ENCODE peak calls at places on chromosome 6, in six cellular contexts. P, Y, N, H, B and Q are unnamed samples. For H3K36me3, the result is how much of the 10 kb centered on the place peaks cover.

GRCh38 chr6:22098623-22099022 is 198.2 kb downstream of the PRL start:
- DNase-seq in P (no peak), Y (no peak), N (no peak), H (no peak), B (no peak), Q (no peak)

GRCh38 chr6:117906905-117907599 is at the start of gene SLC35F1:
- DNase-seq in P (no peak), Y (peak), N (no peak), H (no peak), B (peak), Q (no peak)

GRCh38 chr6:150025201-150025917 is at the start of gene RAET1L:
- DNase-seq in P (peak), Y (no peak), N (no peak), H (peak), B (no peak), Q (no peak)

GRCh38 chr6:91781946-91782345 is 1195.1 kb upstream of the MAP3K7 start:
- DNase-seq in P (no peak), Y (no peak), N (no peak), H (no peak), B (no peak), Q (no peak)

GRCh38 chr6:143941852-143942627 is 66.0 kb downstream of the PLAGL1 start:
- DNase-seq in P (peak), Y (peak), N (peak), H (peak), B (peak), Q (peak)

GRCh38 chr6:170143401-170144150 is 147.3 kb downstream of the DLL1 start:
- DNase-seq in P (no peak), Y (no peak), N (peak), H (no peak), B (no peak), Q (peak)

GRCh38 chr6:109523478-109523877 is 40.5 kb upstream of the ZBTB24 start:
- DNase-seq in P (no peak), Y (no peak), N (no peak), H (no peak), B (no peak), Q (no peak)

GRCh38 chr6:4208158-4208557 is 72.8 kb upstream of the ECI2 start:
- DNase-seq in P (no peak), Y (no peak), N (no peak), H (no peak), B (no peak), Q (no peak)

GRCh38 chr6:108561742-108562502 is 1.2 kb downstream of the FOXO3 start:
- DNase-seq in P (peak), Y (peak), N (peak), H (peak), B (peak), Q (peak)

GRCh38 chr6:132198040-132198439 is 203.2 kb downstream of the MOXD1 start:
- DNase-seq in P (no peak), Y (no peak), N (no peak), H (no peak), B (no peak), Q (no peak)

GRCh38 chr6:169967687-169968086 is 216.3 kb downstream of the ERMARD start:
- DNase-seq in P (peak), Y (no peak), N (peak), H (no peak), B (no peak), Q (no peak)

GRCh38 chr6:25302677-25303128 is 23.5 kb downstream of the CARMIL1 start:
- DNase-seq in P (no peak), Y (no peak), N (no peak), H (no peak), B (no peak), Q (no peak)

GRCh38 chr6:113732384-113732966 is 124.7 kb upstream of the MARCKS start:
- DNase-seq in P (peak), Y (no peak), N (no peak), H (no peak), B (no peak), Q (no peak)

GRCh38 chr6:35494161-35494563 is 2.7 kb downstream of the TEAD3 start:
- DNase-seq in P (no peak), Y (no peak), N (no peak), H (no peak), B (peak), Q (no peak)

GRCh38 chr6:10725716-10726115 is 2.8 kb downstream of the TMEM14C start:
- DNase-seq in P (no peak), Y (no peak), N (no peak), H (no peak), B (no peak), Q (no peak)

GRCh38 chr6:169997930-169998218 is 246.5 kb downstream of the ERMARD start:
- DNase-seq in P (no peak), Y (no peak), N (no peak), H (no peak), B (no peak), Q (peak)

GRCh38 chr6:157822221-157823000 is 635 bp upstream of the SNX9 start:
- DNase-seq in P (peak), Y (no peak), N (peak), H (no peak), B (peak), Q (peak)

GRCh38 chr6:114202389-114202788 is 140.4 kb downstream of the HS3ST5 start:
- DNase-seq in P (no peak), Y (no peak), N (no peak), H (no peak), B (no peak), Q (no peak)

GRCh38 chr6:109236140-109237081 is 141.1 kb downstream of the CEP57L1 start:
- DNase-seq in P (no peak), Y (no peak), N (no peak), H (no peak), B (no peak), Q (no peak)

GRCh38 chr6:45112711-45113110 is 215.4 kb upstream of the RUNX2 start:
- DNase-seq in P (no peak), Y (no peak), N (no peak), H (no peak), B (no peak), Q (no peak)

GRCh38 chr6:135270676-135271536 is 89.8 kb downstream of the MYB start:
- DNase-seq in P (peak), Y (no peak), N (no peak), H (peak), B (no peak), Q (no peak)

GRCh38 chr6:165895421-165896165 is 232.6 kb upstream of the PDE10A start:
- DNase-seq in P (no peak), Y (no peak), N (no peak), H (no peak), B (no peak), Q (no peak)

GRCh38 chr6:67265996-67266768 is 1368.9 kb upstream of the ADGRB3 start:
- DNase-seq in P (no peak), Y (no peak), N (no peak), H (no peak), B (no peak), Q (no peak)

GRCh38 chr6:134172020-134172766 is 119.8 kb upstream of the SLC2A12 start:
- DNase-seq in P (no peak), Y (no peak), N (no peak), H (no peak), B (no peak), Q (no peak)
- H3K36me3 ChIP-seq in P (under half), Y (under half), N (half or more), H (under half), B (under half), Q (under half)

DNA sequence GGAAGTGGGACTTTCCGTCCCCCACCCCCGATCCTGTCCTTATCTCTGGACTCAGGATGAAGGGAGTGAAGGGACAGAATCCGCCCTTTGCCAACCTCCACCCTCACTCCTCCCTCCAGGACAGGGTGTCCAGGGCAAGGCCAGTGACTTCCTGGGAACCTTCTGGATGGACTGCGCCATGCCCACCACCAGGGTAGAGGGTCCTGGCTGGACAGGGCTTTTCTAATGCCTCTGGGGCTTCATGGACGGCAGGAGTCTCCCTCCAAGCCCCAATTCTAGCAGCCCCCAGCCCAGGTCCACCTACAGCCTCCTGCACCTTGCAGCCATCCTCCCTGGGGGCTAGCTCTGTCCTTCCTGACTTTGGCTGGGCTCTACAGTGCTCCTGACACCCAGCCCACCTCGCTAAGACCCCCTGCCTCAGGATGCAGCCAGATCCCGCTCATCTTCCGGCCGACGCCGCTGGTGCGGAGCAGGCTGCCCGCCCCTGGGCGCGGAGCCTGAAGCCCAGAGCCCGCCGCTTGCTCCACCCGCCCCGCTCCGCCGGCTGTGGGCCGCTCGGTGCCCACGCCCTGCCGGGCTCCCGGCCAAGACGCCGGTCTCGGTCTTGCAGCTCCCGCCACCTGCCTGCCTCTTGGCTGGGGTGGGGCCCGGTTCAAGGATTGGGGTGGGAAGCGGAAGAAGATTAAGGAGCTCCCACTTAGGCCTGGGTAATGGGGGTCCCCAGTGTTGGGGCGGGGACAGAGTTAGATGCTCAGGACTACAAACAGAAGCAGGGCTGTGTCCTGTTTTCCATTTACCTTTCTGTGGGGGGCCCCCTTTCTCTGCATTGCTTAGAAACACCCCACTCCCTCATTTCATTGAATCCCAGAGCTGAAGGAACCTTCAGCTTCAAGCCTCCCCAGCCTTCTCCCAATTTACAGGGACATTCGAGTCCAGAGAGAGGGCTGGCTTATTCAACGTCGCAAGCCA is 72.8 kb downstream of the MDGA1 start:
- DNase-seq in P (peak), Y (peak), N (no peak), H (peak), B (peak), Q (peak)
- H3K4me3 ChIP-seq in P (no peak), Y (no peak), N (peak), H (peak), B (no peak), Q (peak)

GRCh38 chr6:30612687-30613248 is 4.3 kb downstream of the PPP1R10 start:
- DNase-seq in P (no peak), Y (no peak), N (no peak), H (no peak), B (no peak), Q (no peak)
- H3K36me3 ChIP-seq in P (under half), Y (under half), N (under half), H (under half), B (under half), Q (under half)

DNA sequence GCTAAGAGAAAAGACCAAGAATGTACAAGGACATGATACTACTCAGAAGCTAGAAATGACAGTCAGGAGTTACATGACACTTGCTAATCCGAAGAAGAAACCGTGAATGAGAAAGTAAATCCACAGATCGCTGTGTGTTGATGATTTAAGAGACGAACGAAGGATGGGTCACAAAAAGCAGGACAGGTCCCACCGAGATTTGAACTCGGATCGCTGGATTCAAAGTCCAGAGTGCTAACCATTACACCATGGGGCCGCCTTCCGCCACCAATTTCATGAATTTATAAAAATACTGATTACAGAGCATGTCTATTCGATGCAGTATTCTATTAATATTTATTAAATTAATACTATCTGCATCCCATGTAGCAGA is 54.0 kb upstream of the BTN3A2 start:
- DNase-seq in P (peak), Y (no peak), N (no peak), H (no peak), B (peak), Q (no peak)
- H3K4me3 ChIP-seq in P (no peak), Y (peak), N (no peak), H (peak), B (no peak), Q (no peak)

GRCh38 chr6:138483911-138484731 is 15.2 kb downstream of the NHSL1 start:
- DNase-seq in P (no peak), Y (no peak), N (no peak), H (no peak), B (no peak), Q (no peak)
- H3K36me3 ChIP-seq in P (under half), Y (under half), N (under half), H (under half), B (under half), Q (under half)